ENCODE peak calls at places on chromosome 15, in eight cellular contexts. One of them, this sample, is unnamed.

GRCh38 chr15:66364944-66365343 is 8.5 kb upstream of the TIPIN start:
- DNase-seq in OCI-M1: no peak
- DNase-seq in substantia nigra: no peak
- DNase-seq in GF-D8: no peak
- DNase-seq in memory B cell: no peak
- DNase-seq in mucosa of descending colon: no peak
- DNase-seq in NCI-H345: no peak
- DNase-seq in stimulated activated naive CD8-positive, alpha-beta T cell treated with anti-CD3 and anti-CD28 coated beads, Interleukin-15, Interleukin-2, amounts not matched to agents 100 U/mL and 50 U/mL, for 24 hours: no peak
- DNase-seq in this sample: no peak

GRCh38 chr15:45326776-45327175 is 51.6 kb downstream of the GATM start:
- DNase-seq in NCI-H345: peak; percentile 3
- DNase-seq in OCI-M1: no peak
- DNase-seq in substantia nigra: no peak
- DNase-seq in stimulated activated naive CD8-positive, alpha-beta T cell treated with anti-CD3 and anti-CD28 coated beads, Interleukin-15, Interleukin-2, amounts not matched to agents 100 U/mL and 50 U/mL, for 24 hours: no peak
- DNase-seq in mucosa of descending colon: no peak
- DNase-seq in memory B cell: no peak
- DNase-seq in GF-D8: no peak
- DNase-seq in this sample: no peak

GRCh38 chr15:56732135-56732880 is 1.0 kb downstream of the ZNF280D start:
- DNase-seq in OCI-M1: peak; percentile 72
- DNase-seq in substantia nigra: no peak
- DNase-seq in memory B cell: no peak
- DNase-seq in mucosa of descending colon: peak; percentile 21
- DNase-seq in GF-D8: no peak
- DNase-seq in stimulated activated naive CD8-positive, alpha-beta T cell treated with anti-CD3 and anti-CD28 coated beads, Interleukin-15, Interleukin-2, amounts not matched to agents 100 U/mL and 50 U/mL, for 24 hours: no peak
- DNase-seq in NCI-H345: no peak
- DNase-seq in this sample: no peak

GRCh38 chr15:63556736-63557135 is 40.5 kb upstream of the FBXL22 start:
- DNase-seq in substantia nigra: no peak
- DNase-seq in mucosa of descending colon: no peak
- DNase-seq in stimulated activated naive CD8-positive, alpha-beta T cell treated with anti-CD3 and anti-CD28 coated beads, Interleukin-15, Interleukin-2, amounts not matched to agents 100 U/mL and 50 U/mL, for 24 hours: no peak
- DNase-seq in NCI-H345: no peak
- DNase-seq in memory B cell: no peak
- DNase-seq in GF-D8: no peak
- DNase-seq in OCI-M1: no peak
- DNase-seq in this sample: no peak

GRCh38 chr15:85702321-85703230 is 92.1 kb downstream of the KLHL25 start:
- DNase-seq in stimulated activated naive CD8-positive, alpha-beta T cell treated with anti-CD3 and anti-CD28 coated beads, Interleukin-15, Interleukin-2, amounts not matched to agents 100 U/mL and 50 U/mL, for 24 hours: peak; percentile 30
- DNase-seq in OCI-M1: peak; percentile 79
- DNase-seq in memory B cell: no peak
- DNase-seq in GF-D8: peak; percentile 63
- DNase-seq in substantia nigra: no peak
- DNase-seq in NCI-H345: no peak
- DNase-seq in mucosa of descending colon: no peak
- DNase-seq in this sample: no peak

GRCh38 chr15:91866371-91866905 is 12.9 kb downstream of the SLCO3A1 start:
- DNase-seq in NCI-H345: no peak
- DNase-seq in GF-D8: no peak
- DNase-seq in OCI-M1: no peak
- DNase-seq in mucosa of descending colon: no peak
- DNase-seq in stimulated activated naive CD8-positive, alpha-beta T cell treated with anti-CD3 and anti-CD28 coated beads, Interleukin-15, Interleukin-2, amounts not matched to agents 100 U/mL and 50 U/mL, for 24 hours: no peak
- DNase-seq in memory B cell: no peak
- DNase-seq in substantia nigra: no peak
- DNase-seq in this sample: no peak

GRCh38 chr15:101675015-101675414 is 22.8 kb upstream of the TM2D3 start:
- DNase-seq in NCI-H345: no peak
- DNase-seq in GF-D8: no peak
- DNase-seq in mucosa of descending colon: no peak
- DNase-seq in stimulated activated naive CD8-positive, alpha-beta T cell treated with anti-CD3 and anti-CD28 coated beads, Interleukin-15, Interleukin-2, amounts not matched to agents 100 U/mL and 50 U/mL, for 24 hours: no peak
- DNase-seq in memory B cell: no peak
- DNase-seq in OCI-M1: no peak
- DNase-seq in substantia nigra: no peak
- DNase-seq in this sample: no peak

GRCh38 chr15:52735231-52736089 is 54.7 kb downstream of the ONECUT1 start:
- DNase-seq in OCI-M1: peak; percentile 86
- DNase-seq in memory B cell: peak; percentile 86
- DNase-seq in stimulated activated naive CD8-positive, alpha-beta T cell treated with anti-CD3 and anti-CD28 coated beads, Interleukin-15, Interleukin-2, amounts not matched to agents 100 U/mL and 50 U/mL, for 24 hours: peak; percentile 70
- DNase-seq in substantia nigra: peak; percentile 39
- DNase-seq in mucosa of descending colon: peak; percentile 92
- DNase-seq in GF-D8: no peak
- DNase-seq in NCI-H345: peak; percentile 63
- DNase-seq in this sample: peak; percentile 51

GRCh38 chr15:31215490-31216209 is 111.0 kb upstream of the KLF13 start:
- DNase-seq in GF-D8: no peak
- DNase-seq in OCI-M1: peak; percentile 82
- DNase-seq in mucosa of descending colon: peak; percentile 91
- DNase-seq in NCI-H345: peak; percentile 62
- DNase-seq in stimulated activated naive CD8-positive, alpha-beta T cell treated with anti-CD3 and anti-CD28 coated beads, Interleukin-15, Interleukin-2, amounts not matched to agents 100 U/mL and 50 U/mL, for 24 hours: peak; percentile 93
- DNase-seq in memory B cell: peak; percentile 78
- DNase-seq in substantia nigra: peak; percentile 57
- DNase-seq in this sample: peak; percentile 63

GRCh38 chr15:83585770-83586169 is 68.2 kb upstream of the ADAMTSL3 start:
- DNase-seq in OCI-M1: no peak
- DNase-seq in GF-D8: no peak
- DNase-seq in substantia nigra: no peak
- DNase-seq in mucosa of descending colon: no peak
- DNase-seq in stimulated activated naive CD8-positive, alpha-beta T cell treated with anti-CD3 and anti-CD28 coated beads, Interleukin-15, Interleukin-2, amounts not matched to agents 100 U/mL and 50 U/mL, for 24 hours: no peak
- DNase-seq in memory B cell: no peak
- DNase-seq in NCI-H345: no peak
- DNase-seq in this sample: no peak

GRCh38 chr15:38597221-38597800 is 32.7 kb upstream of the RASGRP1 start:
- DNase-seq in GF-D8: no peak
- DNase-seq in mucosa of descending colon: no peak
- DNase-seq in memory B cell: no peak
- DNase-seq in OCI-M1: no peak
- DNase-seq in stimulated activated naive CD8-positive, alpha-beta T cell treated with anti-CD3 and anti-CD28 coated beads, Interleukin-15, Interleukin-2, amounts not matched to agents 100 U/mL and 50 U/mL, for 24 hours: no peak
- DNase-seq in NCI-H345: no peak
- DNase-seq in substantia nigra: no peak
- DNase-seq in this sample: no peak

GRCh38 chr15:91055548-91056331 is 33.3 kb upstream of the VPS33B start:
- DNase-seq in OCI-M1: peak; percentile 77
- DNase-seq in substantia nigra: peak; percentile 50
- DNase-seq in stimulated activated naive CD8-positive, alpha-beta T cell treated with anti-CD3 and anti-CD28 coated beads, Interleukin-15, Interleukin-2, amounts not matched to agents 100 U/mL and 50 U/mL, for 24 hours: peak; percentile 42
- DNase-seq in memory B cell: no peak
- DNase-seq in mucosa of descending colon: peak; percentile 74
- DNase-seq in NCI-H345: peak; percentile 72
- DNase-seq in GF-D8: peak; percentile 9
- DNase-seq in this sample: peak; percentile 11

GRCh38 chr15:92869977-92870644 is 30.0 kb upstream of the CHD2 start:
- DNase-seq in NCI-H345: no peak
- DNase-seq in stimulated activated naive CD8-positive, alpha-beta T cell treated with anti-CD3 and anti-CD28 coated beads, Interleukin-15, Interleukin-2, amounts not matched to agents 100 U/mL and 50 U/mL, for 24 hours: no peak
- DNase-seq in GF-D8: no peak
- DNase-seq in memory B cell: no peak
- DNase-seq in substantia nigra: no peak
- DNase-seq in mucosa of descending colon: no peak
- DNase-seq in OCI-M1: no peak
- DNase-seq in this sample: no peak

GRCh38 chr15:59528429-59528828 is 83.2 kb upstream of the GCNT3 start:
- DNase-seq in substantia nigra: no peak
- DNase-seq in NCI-H345: no peak
- DNase-seq in memory B cell: no peak
- DNase-seq in GF-D8: no peak
- DNase-seq in OCI-M1: no peak
- DNase-seq in mucosa of descending colon: peak; percentile 8
- DNase-seq in stimulated activated naive CD8-positive, alpha-beta T cell treated with anti-CD3 and anti-CD28 coated beads, Interleukin-15, Interleukin-2, amounts not matched to agents 100 U/mL and 50 U/mL, for 24 hours: no peak
- DNase-seq in this sample: no peak

GRCh38 chr15:34610388-34610787 is 26.9 kb upstream of the GOLGA8B start:
- DNase-seq in substantia nigra: no peak
- DNase-seq in GF-D8: peak; percentile 1
- DNase-seq in NCI-H345: no peak
- DNase-seq in mucosa of descending colon: no peak
- DNase-seq in OCI-M1: peak; percentile 62
- DNase-seq in memory B cell: no peak
- DNase-seq in stimulated activated naive CD8-positive, alpha-beta T cell treated with anti-CD3 and anti-CD28 coated beads, Interleukin-15, Interleukin-2, amounts not matched to agents 100 U/mL and 50 U/mL, for 24 hours: no peak
- DNase-seq in this sample: no peak

GRCh38 chr15:62850318-62850717 is 192.2 kb upstream of the TPM1 start:
- DNase-seq in mucosa of descending colon: no peak
- DNase-seq in substantia nigra: no peak
- DNase-seq in memory B cell: no peak
- DNase-seq in GF-D8: no peak
- DNase-seq in OCI-M1: no peak
- DNase-seq in NCI-H345: no peak
- DNase-seq in stimulated activated naive CD8-positive, alpha-beta T cell treated with anti-CD3 and anti-CD28 coated beads, Interleukin-15, Interleukin-2, amounts not matched to agents 100 U/mL and 50 U/mL, for 24 hours: no peak
- DNase-seq in this sample: no peak

GRCh38 chr15:59298255-59298856 is 74.3 kb downstream of the MYO1E start:
- DNase-seq in NCI-H345: no peak
- DNase-seq in substantia nigra: no peak
- DNase-seq in memory B cell: peak; percentile 58
- DNase-seq in GF-D8: no peak
- DNase-seq in mucosa of descending colon: no peak
- DNase-seq in stimulated activated naive CD8-positive, alpha-beta T cell treated with anti-CD3 and anti-CD28 coated beads, Interleukin-15, Interleukin-2, amounts not matched to agents 100 U/mL and 50 U/mL, for 24 hours: peak; percentile 48
- DNase-seq in OCI-M1: no peak
- DNase-seq in this sample: no peak

This sample was measured in CD4-positive, alpha-beta T cell.